ENCODE peak calls at places on chromosomes 11 and 22, in nine cellular contexts. U is sciatic nerve, H is NCI-H2029 treated with DMSO at 0.1 percent for 48 hours, E is AG09309, J is uterus, O is BJ, N is NCI-H774, M is mesothelial cell of epicardium, B is LoVo. W is an unnamed sample.

GRCh38 chr22:40654522-40655167 is 18.1 kb upstream of the MRTFA start:
- DNase-seq in U (peak), H (no peak), E (peak), J (peak), O (peak), N (no peak), M (peak), B (no peak), W (no peak)

GRCh38 chr22:44309647-44310046 is 3.1 kb downstream of the SHISAL1 start:
- DNase-seq in U (no peak), H (no peak), E (no peak), J (no peak), O (no peak), N (no peak), M (no peak), B (no peak), W (no peak)

GRCh38 chr11:16780146-16780545 is 41.7 kb downstream of the C11orf58 start:
- DNase-seq in U (peak), H (no peak), E (no peak), J (no peak), O (no peak), N (no peak), M (no peak), B (no peak), W (no peak)

GRCh38 chr22:33519140-33519973 is 400.9 kb downstream of the LARGE1 start:
- DNase-seq in U (no peak), H (peak), E (peak), J (peak), O (no peak), N (no peak), M (no peak), B (peak), W (no peak)

GRCh38 chr22:29702931-29703594 is 16.7 kb upstream of the CABP7 start:
- DNase-seq in U (peak), H (no peak), E (no peak), J (no peak), O (no peak), N (no peak), M (no peak), B (no peak), W (no peak)

GRCh38 chr11:85941380-85941973 is 86.3 kb downstream of the CCDC83 start:
- DNase-seq in U (peak), H (no peak), E (no peak), J (peak), O (no peak), N (no peak), M (no peak), B (no peak), W (peak)

GRCh38 chr11:975824-976223 is 50.2 kb downstream of the AP2A2 start:
- DNase-seq in U (no peak), H (no peak), E (no peak), J (no peak), O (no peak), N (no peak), M (no peak), B (no peak), W (peak)

GRCh38 chr11:115527534-115528125 is 23.4 kb upstream of the CADM1 start:
- DNase-seq in U (no peak), H (peak), E (no peak), J (no peak), O (no peak), N (peak), M (no peak), B (no peak), W (no peak)

GRCh38 chr22:33472462-33473344 is 414.5 kb upstream of the SYN3 start:
- DNase-seq in U (no peak), H (no peak), E (no peak), J (no peak), O (peak), N (no peak), M (no peak), B (no peak), W (no peak)

GRCh38 chr11:83909579-83909978 is 623.4 kb upstream of the CCDC90B start:
- DNase-seq in U (no peak), H (no peak), E (no peak), J (no peak), O (no peak), N (no peak), M (no peak), B (no peak), W (no peak)

GRCh38 chr11:69320756-69321741 is 27.1 kb downstream of the MYEOV start:
- DNase-seq in U (no peak), H (no peak), E (no peak), J (no peak), O (no peak), N (no peak), M (no peak), B (no peak), W (no peak)

GRCh38 chr22:22692707-22693530 is 48.5 kb downstream of the GGTLC2 start:
- DNase-seq in U (no peak), H (peak), E (no peak), J (no peak), O (no peak), N (peak), M (peak), B (peak), W (no peak)

GRCh38 chr11:79092791-79093313 is 348.0 kb downstream of the TENM4 start:
- DNase-seq in U (no peak), H (no peak), E (peak), J (peak), O (peak), N (no peak), M (no peak), B (peak), W (peak)

GRCh38 chr11:46238967-46239800 is 38.3 kb upstream of the CREB3L1 start:
- DNase-seq in U (peak), H (peak), E (peak), J (peak), O (no peak), N (peak), M (peak), B (peak), W (peak)

GRCh38 chr11:132126973-132127900 is 756.8 kb downstream of the NTM start:
- DNase-seq in U (peak), H (peak), E (peak), J (no peak), O (peak), N (peak), M (no peak), B (no peak), W (peak)

GRCh38 chr11:111064118-111064517 is 181.4 kb upstream of the POU2AF2 start:
- DNase-seq in U (no peak), H (no peak), E (peak), J (no peak), O (peak), N (no peak), M (no peak), B (no peak), W (peak)

GRCh38 chr11:68117896-68118470 is 3.2 kb downstream of the CHKA start:
- DNase-seq in U (no peak), H (no peak), E (no peak), J (no peak), O (no peak), N (no peak), M (no peak), B (no peak), W (no peak)

GRCh38 chr11:32829680-32830412 is at the start of gene PRRG4:
- DNase-seq in U (peak), H (peak), E (no peak), J (peak), O (no peak), N (peak), M (peak), B (peak), W (no peak)

GRCh38 chr11:73269353-73270088 is 2.6 kb upstream of the P2RY6 start:
- DNase-seq in U (peak), H (peak), E (no peak), J (no peak), O (no peak), N (no peak), M (no peak), B (no peak), W (no peak)

GRCh38 chr11:45736424-45736823 is 68.5 kb upstream of the SLC35C1 start:
- DNase-seq in U (no peak), H (no peak), E (peak), J (no peak), O (no peak), N (peak), M (no peak), B (peak), W (no peak)

GRCh38 chr11:117061256-117061655 is 37.0 kb downstream of the SIK3 start:
- DNase-seq in U (no peak), H (no peak), E (no peak), J (no peak), O (no peak), N (no peak), M (no peak), B (no peak), W (no peak)

W was measured in AG04450.